ENCODE peak calls at places on chromosomes 4 and X, in five cellular contexts. O is heart right ventricle, T is bronchial epithelial cell, C is mammary epithelial cell, L is ascending aorta. K is an unnamed sample.

GRCh38 chr4:41757521-41758156 is 9.1 kb upstream of the PHOX2B start:
- DNase-seq in O (no peak), T (peak; percentile 24), C (no peak), L (no peak), K (no peak)

GRCh38 chrX:111270339-111270738 is at the start of gene CAPN6:
- DNase-seq in O (no peak), T (peak; percentile 54), C (peak; percentile 55), L (no peak), K (peak; percentile 46)

GRCh38 chr4:167290684-167291083 is 56.4 kb upstream of the SPOCK3 start:
- DNase-seq in O (no peak), T (peak; percentile 62), C (peak; percentile 1), L (no peak), K (peak; percentile 7)

GRCh38 chr4:139502312-139502946 is 48.5 kb downstream of the RAB33B start:
- DNase-seq in O (no peak), T (no peak), C (no peak), L (no peak), K (no peak)

GRCh38 chr4:188336891-188337290 is 197.7 kb downstream of the TRIML1 start:
- DNase-seq in O (no peak), T (no peak), C (no peak), L (no peak), K (no peak)

GRCh38 chr4:74583066-74583700 is 138.2 kb downstream of the AREG start:
- DNase-seq in O (no peak), T (peak; percentile 38), C (peak; percentile 21), L (no peak), K (no peak)

GRCh38 chr4:40515398-40516293 is 114.0 kb downstream of the RBM47 start:
- DNase-seq in O (no peak), T (peak; percentile 21), C (no peak), L (no peak), K (no peak)

GRCh38 chr4:142840516-142841123 is 5.5 kb downstream of the INPP4B start:
- DNase-seq in O (no peak), T (peak; percentile 61), C (no peak), L (no peak), K (no peak)

GRCh38 chr4:103085555-103086196 is 9.1 kb upstream of the SLC9B2 start:
- DNase-seq in O (no peak), T (no peak), C (no peak), L (no peak), K (no peak)

GRCh38 chrX:16610121-16610565 is 39.8 kb upstream of the S100G start:
- DNase-seq in O (no peak), T (peak; percentile 66), C (peak; percentile 61), L (no peak), K (no peak)

GRCh38 chr4:10535900-10536299 is 78.7 kb upstream of the ZNF518B start:
- DNase-seq in O (no peak), T (no peak), C (no peak), L (no peak), K (no peak)

GRCh38 chr4:95465010-95465409 is 83.8 kb downstream of the UNC5C start:
- DNase-seq in O (no peak), T (no peak), C (no peak), L (no peak), K (no peak)

GRCh38 chr4:122412547-122412946 is 33.7 kb downstream of the ADAD1 start:
- DNase-seq in O (no peak), T (peak; percentile 10), C (no peak), L (no peak), K (no peak)

GRCh38 chrX:45807572-45808425 is 607.1 kb upstream of the DIPK2B start:
- DNase-seq in O (no peak), T (peak; percentile 52), C (peak; percentile 50), L (no peak), K (no peak)

GRCh38 chrX:12210196-12210815 is 72.0 kb downstream of the FRMPD4 start:
- DNase-seq in O (peak; percentile 5), T (peak; percentile 39), C (peak; percentile 83), L (no peak), K (no peak)

GRCh38 chrX:13597928-13598327 is 28.5 kb downstream of the EGFL6 start:
- DNase-seq in O (no peak), T (no peak), C (no peak), L (no peak), K (no peak)

GRCh38 chr4:112523008-112523440 is 7.0 kb upstream of the NEUROG2 start:
- DNase-seq in O (no peak), T (no peak), C (peak; percentile 29), L (no peak), K (peak; percentile 87)

GRCh38 chrX:149903889-149904748 is 23.1 kb downstream of the MAGEA8 start:
- DNase-seq in O (no peak), T (peak; percentile 16), C (no peak), L (no peak), K (peak; percentile 13)

GRCh38 chrX:38768079-38768478 is 33.2 kb upstream of the MID1IP1 start:
- DNase-seq in O (no peak), T (peak; percentile 18), C (peak; percentile 6), L (no peak), K (no peak)

GRCh38 chr4:99642725-99643489 is 14.7 kb downstream of the C4orf54 start:
- DNase-seq in O (peak; percentile 79), T (no peak), C (no peak), L (peak; percentile 86), K (no peak)

GRCh38 chrX:53728506-53728905 is 42.0 kb upstream of the HUWE1 start:
- DNase-seq in O (no peak), T (no peak), C (no peak), L (no peak), K (no peak)

GRCh38 chr4:103994059-103994458 is 274.3 kb upstream of the TACR3 start:
- DNase-seq in O (no peak), T (peak; percentile 38), C (peak; percentile 18), L (no peak), K (peak; percentile 16)

GRCh38 chr4:71882113-71882512 is 98.2 kb upstream of the GC start:
- DNase-seq in O (no peak), T (no peak), C (no peak), L (no peak), K (no peak)

GRCh38 chr4:123453006-123453685 is 56.6 kb downstream of the SPRY1 start:
- DNase-seq in O (no peak), T (peak; percentile 5), C (peak; percentile 35), L (no peak), K (no peak)

GRCh38 chr4:45971108-45971507 is 152.7 kb downstream of the GABRG1 start:
- DNase-seq in O (no peak), T (peak; percentile 20), C (peak; percentile 29), L (no peak), K (no peak)

GRCh38 chrX:130103605-130104004 is 6.7 kb downstream of the ELF4 start:
- DNase-seq in O (no peak), T (no peak), C (no peak), L (no peak), K (no peak)

GRCh38 chr4:187414716-187415115 is 580.9 kb upstream of the ZFP42 start:
- DNase-seq in O (no peak), T (no peak), C (no peak), L (no peak), K (no peak)

GRCh38 chrX:45324941-45325340 is 124.3 kb upstream of the DIPK2B start:
- DNase-seq in O (no peak), T (no peak), C (no peak), L (no peak), K (no peak)

DNA sequence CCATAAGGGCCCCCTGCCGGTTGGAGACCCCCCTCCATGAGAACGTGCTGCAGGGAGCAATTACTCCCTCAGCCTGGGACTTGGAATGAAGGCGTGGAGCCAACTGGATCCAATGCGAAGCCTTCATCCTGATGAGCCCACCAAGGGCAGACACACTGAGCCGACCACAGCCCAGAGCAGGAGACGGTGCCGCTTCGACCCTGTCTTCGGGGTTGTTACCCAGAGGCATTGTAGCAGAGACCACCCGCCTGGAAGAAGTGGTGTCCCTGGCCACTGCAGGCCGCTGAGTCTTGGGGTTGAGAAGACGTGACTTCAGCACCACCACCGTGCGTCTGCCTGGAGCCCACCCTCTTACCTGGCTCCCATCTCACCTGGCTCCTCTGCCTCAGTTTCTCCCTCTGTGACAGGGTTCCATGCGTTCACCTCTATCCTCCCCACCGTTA is 7.0 kb upstream of the NKX1-1 start:
- DNase-seq in O (no peak), T (no peak), C (no peak), L (no peak), K (peak; percentile 51)
- H3K27me3 ChIP-seq in O (peaks cover 80% of the 10 kb centered on the region), T (peaks cover 9% of the 10 kb centered on the region), C (peaks cover 22% of the 10 kb centered on the region), L (peaks cover 16% of the 10 kb centered on the region), K (peaks cover 24% of the 10 kb centered on the region)

DNA sequence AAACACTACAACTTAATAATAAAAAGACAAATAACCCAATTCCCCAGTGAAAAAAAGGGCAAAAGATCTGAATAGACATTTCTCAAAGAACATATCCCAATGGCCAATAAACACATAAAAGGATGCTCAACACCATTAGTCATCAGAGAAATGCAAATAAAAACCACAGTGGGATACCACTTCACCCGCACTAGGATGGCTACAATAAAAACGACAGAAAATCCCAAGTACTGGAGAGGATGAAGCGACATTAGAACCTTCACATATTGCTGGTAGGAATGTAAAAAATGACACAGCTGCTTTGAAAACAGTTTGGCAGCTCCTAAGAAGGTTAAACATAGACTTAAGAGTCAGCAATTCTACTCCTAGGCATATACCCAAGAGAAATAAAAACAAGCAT is 140.6 kb upstream of the ARX start:
- DNase-seq in O (no peak), T (no peak), C (no peak), L (no peak), K (no peak)
- H3K27me3 ChIP-seq in O (no peaks in the 10 kb centered on the region), T (no peaks in the 10 kb centered on the region), C (no peaks in the 10 kb centered on the region), L (no peaks in the 10 kb centered on the region), K (no peaks in the 10 kb centered on the region)

DNA sequence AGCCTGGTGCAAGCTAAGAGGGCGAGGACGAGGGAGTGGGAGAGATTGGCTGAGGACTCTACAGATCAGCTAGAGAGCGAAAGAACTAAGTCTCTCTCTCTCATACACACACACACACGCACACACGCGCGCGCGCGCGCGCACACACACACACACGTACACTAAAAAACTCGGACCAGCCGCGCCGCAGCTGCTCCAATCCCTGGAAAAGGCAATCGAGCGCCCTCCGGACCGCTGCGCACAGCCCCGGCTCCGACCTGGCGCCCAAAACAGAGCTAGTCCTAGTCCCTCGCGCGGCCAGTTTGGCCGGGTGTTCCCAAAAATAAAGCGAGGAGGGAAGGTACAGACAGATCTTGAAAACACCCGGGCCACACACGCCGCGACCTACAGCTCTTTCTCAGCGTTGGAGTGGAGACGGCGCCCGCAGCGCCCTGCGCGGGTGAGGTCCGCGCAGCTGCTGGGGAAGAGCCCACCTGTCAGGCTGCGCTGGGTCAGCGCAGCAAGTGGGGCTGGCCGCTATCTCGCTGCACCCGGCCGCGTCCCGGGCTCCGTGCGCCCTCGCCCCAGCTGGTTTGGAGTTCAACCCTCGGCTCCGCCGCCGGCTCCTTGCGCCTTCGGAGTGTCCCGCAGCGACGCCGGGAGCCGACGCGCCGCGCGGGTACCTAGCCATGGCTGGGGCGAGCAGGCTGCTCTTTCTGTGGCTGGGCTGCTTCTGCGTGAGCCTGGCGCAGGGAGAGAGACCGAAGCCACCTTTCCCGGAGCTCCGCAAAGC is at the start of gene BMP3:
- DNase-seq in O (no peak), T (no peak), C (peak; percentile 25), L (no peak), K (peak; percentile 66)
- H3K27me3 ChIP-seq in O (peaks cover 42% of the 10 kb centered on the region), T (peaks cover 20% of the 10 kb centered on the region), C (peaks cover 26% of the 10 kb centered on the region), L (no peaks in the 10 kb centered on the region), K (peaks cover 47% of the 10 kb centered on the region)

GRCh38 chr4:794911-795725 is 30.8 kb downstream of the CPLX1 start:
- DNase-seq in O (no peak), T (no peak), C (no peak), L (no peak), K (peak; percentile 81)

GRCh38 chr4:793941-794621 is 31.8 kb downstream of the CPLX1 start:
- DNase-seq in O (no peak), T (no peak), C (no peak), L (no peak), K (peak; percentile 50)

GRCh38 chr4:791866-792630 is 33.9 kb downstream of the CPLX1 start:
- DNase-seq in O (no peak), T (no peak), C (no peak), L (no peak), K (peak; percentile 81)

GRCh38 chr4:792729-793108 is 33.2 kb downstream of the CPLX1 start:
- DNase-seq in O (no peak), T (no peak), C (no peak), L (no peak), K (no peak)

GRCh38 chr4:793109-793861 is 32.6 kb downstream of the CPLX1 start:
- DNase-seq in O (no peak), T (no peak), C (no peak), L (no peak), K (peak; percentile 69)
- H3K27me3 ChIP-seq in O (peaks cover 53% of the 10 kb centered on the region), T (peaks cover 27% of the 10 kb centered on the region), C (peaks cover 21% of the 10 kb centered on the region), L (peaks cover 33% of the 10 kb centered on the region), K (peaks cover 18% of the 10 kb centered on the region)